ENCODE peak calls at places on chromosomes 6 and 20, in nine cellular contexts. Q, F, S, Y, R, T, H, K and X are unnamed samples.

GRCh38 chr6:38498085-38498484 is 141.6 kb downstream of the BTBD9 start:
- DNase-seq in K (peak), Y (no peak), S (no peak), H (no peak), T (no peak), R (no peak), Q (no peak), F (no peak), X (peak)

GRCh38 chr6:102812242-102812641 is 1418.7 kb downstream of the GRIK2 start:
- DNase-seq in H (no peak), S (no peak), F (no peak), Q (no peak), R (no peak), Y (no peak), T (no peak), K (peak), X (peak)

GRCh38 chr20:17873410-17874270 is 95.0 kb downstream of the SNX5 start:
- DNase-seq in Q (peak), K (peak), S (no peak), F (peak), H (no peak), Y (peak), R (no peak), T (no peak), X (peak)

GRCh38 chr20:63750807-63751470 is 11.4 kb downstream of the SLC2A4RG start:
- DNase-seq in Q (no peak), T (peak), R (no peak), K (no peak), F (no peak), H (no peak), S (no peak), Y (peak), X (no peak)

GRCh38 chr6:31898200-31899011 is 908 bp upstream of the EHMT2 start:
- DNase-seq in Q (no peak), K (peak), S (no peak), F (no peak), Y (peak), R (no peak), H (peak), T (peak), X (peak)

GRCh38 chr6:31693535-31693934 is 9.6 kb downstream of the ABHD16A start:
- DNase-seq in K (no peak), Q (no peak), R (no peak), Y (no peak), T (no peak), S (no peak), H (no peak), F (no peak), X (no peak)

GRCh38 chr20:21490105-21490504 is 23.8 kb downstream of the NKX2-2 start:
- DNase-seq in K (peak), H (no peak), Y (no peak), S (no peak), Q (no peak), F (no peak), R (no peak), T (no peak), X (peak)

GRCh38 chr6:82097676-82098075 is 149.9 kb downstream of the IBTK start:
- DNase-seq in Q (no peak), R (no peak), S (no peak), Y (no peak), K (peak), H (no peak), T (no peak), F (no peak), X (no peak)

GRCh38 chr6:31161216-31162126 is 3.1 kb downstream of the TCF19 start:
- DNase-seq in Q (no peak), F (no peak), R (no peak), H (no peak), T (no peak), S (no peak), Y (no peak), K (no peak), X (no peak)

GRCh38 chr6:152380351-152380767 is 256.8 kb downstream of the SYNE1 start:
- DNase-seq in F (no peak), K (peak), Y (no peak), S (no peak), R (no peak), Q (peak), T (no peak), H (no peak), X (peak)

GRCh38 chr6:87588756-87589407 is 905 bp downstream of the RARS2 start:
- DNase-seq in S (no peak), K (peak), T (no peak), R (no peak), Y (no peak), H (no peak), F (no peak), Q (no peak), X (peak)

GRCh38 chr6:130965657-130966056 is 97.4 kb downstream of the EPB41L2 start:
- DNase-seq in S (no peak), H (no peak), T (no peak), K (peak), F (no peak), R (no peak), Q (peak), Y (no peak), X (peak)

GRCh38 chr6:34207695-34208443 is 28.8 kb upstream of the HMGA1 start:
- DNase-seq in Y (no peak), T (no peak), F (no peak), R (no peak), K (peak), H (no peak), Q (no peak), S (no peak), X (no peak)

GRCh38 chr20:20130399-20130798 is 78.1 kb downstream of the CFAP61 start:
- DNase-seq in S (no peak), F (no peak), T (no peak), H (peak), Q (no peak), Y (peak), K (peak), R (no peak), X (no peak)

GRCh38 chr6:167819640-167820039 is 7.1 kb upstream of the AFDN start:
- DNase-seq in H (no peak), Q (no peak), R (no peak), Y (peak), K (no peak), F (no peak), T (no peak), S (no peak), X (no peak)

GRCh38 chr6:20893415-20893814 is 359.2 kb downstream of the CDKAL1 start:
- DNase-seq in H (no peak), S (no peak), F (no peak), R (no peak), Y (no peak), K (no peak), T (no peak), Q (no peak), X (no peak)

GRCh38 chr6:149071997-149072396 is 245.5 kb upstream of the TAB2 start:
- DNase-seq in K (no peak), Q (no peak), S (no peak), F (no peak), Y (no peak), R (no peak), T (no peak), H (no peak), X (no peak)

GRCh38 chr20:17530716-17531536 is at the start of gene BFSP1:
- DNase-seq in Y (peak), K (peak), F (peak), Q (no peak), H (peak), S (peak), R (no peak), T (peak), X (peak)

GRCh38 chr6:157556671-157557430 is 175.9 kb downstream of the ZDHHC14 start:
- DNase-seq in H (peak), R (no peak), T (no peak), K (no peak), Q (no peak), Y (peak), F (peak), S (no peak), X (no peak)

GRCh38 chr20:49615401-49616153 is 47.6 kb upstream of the PTGIS start:
- DNase-seq in T (no peak), H (no peak), Y (no peak), F (peak), S (no peak), K (peak), R (no peak), Q (no peak), X (no peak)

GRCh38 chr6:163311830-163312229 is 102.7 kb upstream of the QKI start:
- DNase-seq in H (no peak), R (no peak), S (no peak), K (peak), Y (no peak), F (no peak), Q (no peak), T (no peak), X (no peak)

GRCh38 chr6:114202389-114202788 is 140.4 kb downstream of the HS3ST5 start:
- DNase-seq in Q (no peak), R (no peak), H (no peak), S (no peak), K (no peak), F (no peak), Y (no peak), T (no peak), X (no peak)

GRCh38 chr20:59788196-59788735 is 145.2 kb downstream of the SYCP2 start:
- DNase-seq in H (no peak), S (no peak), Y (no peak), K (no peak), R (no peak), T (no peak), Q (no peak), F (peak), X (no peak)